ENCODE peak calls at places on chromosomes 2 and 18, in eight cellular contexts. M is neuronal stem cell; A is colonic mucosa; V is CD4-positive, alpha-beta T cell; W is HL-60; J is cardiac muscle cell; S is thoracic aorta; R is SJSA1. K is an unnamed sample.

GRCh38 chr2:60958800-60959199 is 58.7 kb upstream of the PEX13 start:
- DNase-seq in M (no peak), A (no peak), V (no peak), W (no peak), J (peak; percentile 34), S (no peak), R (peak; percentile 2), K (peak; percentile 39)

GRCh38 chr2:101619191-101619591 is 78.3 kb upstream of the MAP4K4 start:
- DNase-seq in M (no peak), A (peak; percentile 32), V (no peak), W (peak; percentile 66), J (peak; percentile 51), S (no peak), R (no peak), K (peak; percentile 26)

GRCh38 chr2:20645301-20645701 is 5.6 kb downstream of the HS1BP3 start:
- DNase-seq in M (no peak), A (no peak), V (no peak), W (no peak), J (no peak), S (no peak), R (no peak), K (no peak)

GRCh38 chr18:12460874-12461273 is 53.1 kb downstream of the PRELID3A start:
- DNase-seq in M (no peak), A (no peak), V (no peak), W (no peak), J (peak; percentile 81), S (no peak), R (no peak), K (no peak)

GRCh38 chr18:50989711-50990110 is 21.9 kb downstream of the ELAC1 start:
- DNase-seq in M (no peak), A (no peak), V (no peak), W (no peak), J (no peak), S (no peak), R (no peak), K (no peak)

GRCh38 chr2:67561411-67561965 is 164.4 kb downstream of the ETAA1 start:
- DNase-seq in M (no peak), A (no peak), V (no peak), W (no peak), J (peak; percentile 83), S (peak; percentile 5), R (peak; percentile 67), K (no peak)

GRCh38 chr18:58829263-58829662 is 35.4 kb upstream of the ZNF532 start:
- DNase-seq in M (no peak), A (no peak), V (no peak), W (no peak), J (no peak), S (no peak), R (no peak), K (no peak)

GRCh38 chr2:73885406-73885805 is 7.4 kb upstream of the ACTG2 start:
- DNase-seq in M (no peak), A (no peak), V (no peak), W (no peak), J (no peak), S (no peak), R (no peak), K (no peak)

GRCh38 chr2:158993721-158994587 is 25.5 kb downstream of the TANC1 start:
- DNase-seq in M (no peak), A (no peak), V (no peak), W (no peak), J (peak; percentile 35), S (no peak), R (no peak), K (no peak)

GRCh38 chr2:154639997-154640396 is 58.5 kb upstream of the KCNJ3 start:
- DNase-seq in M (no peak), A (no peak), V (no peak), W (no peak), J (no peak), S (no peak), R (no peak), K (no peak)

GRCh38 chr2:66362651-66363050 is 72.3 kb upstream of the MEIS1 start:
- DNase-seq in M (peak; percentile 83), A (no peak), V (no peak), W (no peak), J (no peak), S (no peak), R (no peak), K (no peak)

GRCh38 chr2:204664708-204665121 is 119.4 kb downstream of the PARD3B start:
- DNase-seq in M (no peak), A (no peak), V (no peak), W (no peak), J (peak; percentile 69), S (no peak), R (peak; percentile 93), K (no peak)

GRCh38 chr2:30110773-30111172 is 36.0 kb upstream of the YPEL5 start:
- DNase-seq in M (no peak), A (no peak), V (no peak), W (no peak), J (no peak), S (no peak), R (no peak), K (no peak)

GRCh38 chr18:68085251-68085650 is 568.7 kb upstream of the DSEL start:
- DNase-seq in M (no peak), A (no peak), V (no peak), W (no peak), J (no peak), S (no peak), R (no peak), K (no peak)

GRCh38 chr18:68083131-68083530 is 566.6 kb upstream of the DSEL start:
- DNase-seq in M (no peak), A (no peak), V (no peak), W (no peak), J (peak; percentile 64), S (no peak), R (no peak), K (peak; percentile 68)

DNA sequence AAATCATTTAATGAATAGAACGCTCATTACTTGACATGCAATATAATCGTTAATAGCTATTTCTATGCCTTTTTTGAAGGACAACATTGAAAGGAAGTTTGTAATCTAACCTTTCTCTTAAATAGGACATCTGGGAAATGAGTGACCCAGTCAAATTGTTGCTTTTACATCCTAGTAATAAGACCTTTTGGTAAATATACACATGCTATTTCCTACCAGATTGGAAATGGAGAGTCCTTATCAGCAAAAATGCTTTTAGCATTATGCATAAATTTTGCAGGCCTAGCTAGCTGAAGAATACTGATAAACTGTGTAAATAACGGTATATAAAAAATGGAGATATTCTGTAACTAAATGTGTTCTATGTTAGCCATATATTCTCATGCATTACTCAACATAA is 567.3 kb upstream of the DSEL start:
- DNase-seq in M (no peak), A (no peak), V (no peak), W (no peak), J (peak; percentile 27), S (no peak), R (no peak), K (no peak)
- H3K27ac ChIP-seq in M (no peak overlapping the region), A (no peak overlapping the region), V (no peak overlapping the region), W (no peak overlapping the region), J (no peak overlapping the region), S (no peak overlapping the region), R (no peak overlapping the region), K (no peak overlapping the region)

GRCh38 chr2:41720702-41721344 is 327.0 kb upstream of the PKDCC start:
- DNase-seq in M (no peak), A (no peak), V (no peak), W (no peak), J (peak; percentile 46), S (no peak), R (peak; percentile 71), K (no peak)

GRCh38 chr2:41718703-41719102 is 329.1 kb upstream of the PKDCC start:
- DNase-seq in M (no peak), A (no peak), V (no peak), W (peak; percentile 18), J (no peak), S (no peak), R (no peak), K (no peak)

GRCh38 chr2:41717883-41718282 is 329.9 kb upstream of the PKDCC start:
- DNase-seq in M (no peak), A (no peak), V (no peak), W (no peak), J (no peak), S (no peak), R (no peak), K (no peak)

GRCh38 chr2:41720298-41720697 is 327.5 kb upstream of the PKDCC start:
- DNase-seq in M (no peak), A (no peak), V (no peak), W (no peak), J (no peak), S (no peak), R (peak; percentile 39), K (no peak)

DNA sequence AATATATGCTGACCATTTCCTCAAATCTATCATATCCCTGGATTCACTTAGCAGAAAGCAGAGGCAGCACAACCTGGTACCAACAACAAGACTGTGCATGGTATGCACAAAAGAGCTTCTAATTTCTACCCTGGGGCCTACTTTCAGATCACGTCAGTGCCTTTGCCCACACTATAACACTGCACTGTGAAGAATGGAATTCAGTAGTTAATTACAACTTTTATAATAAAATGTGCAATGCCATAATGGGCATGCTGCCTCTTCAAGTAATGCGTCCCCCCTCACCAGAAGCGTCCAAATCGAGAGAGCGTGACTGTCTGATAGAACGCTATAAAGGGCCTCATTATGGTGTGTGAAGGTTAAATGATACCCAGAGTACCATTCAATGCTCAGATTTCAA is 328.1 kb upstream of the PKDCC start:
- DNase-seq in M (no peak), A (no peak), V (no peak), W (no peak), J (no peak), S (no peak), R (no peak), K (no peak)
- H3K27ac ChIP-seq in M (no peak overlapping the region), A (no peak overlapping the region), V (no peak overlapping the region), W (no peak overlapping the region), J (no peak overlapping the region), S (no peak overlapping the region), R (no peak overlapping the region), K (no peak overlapping the region)

DNA sequence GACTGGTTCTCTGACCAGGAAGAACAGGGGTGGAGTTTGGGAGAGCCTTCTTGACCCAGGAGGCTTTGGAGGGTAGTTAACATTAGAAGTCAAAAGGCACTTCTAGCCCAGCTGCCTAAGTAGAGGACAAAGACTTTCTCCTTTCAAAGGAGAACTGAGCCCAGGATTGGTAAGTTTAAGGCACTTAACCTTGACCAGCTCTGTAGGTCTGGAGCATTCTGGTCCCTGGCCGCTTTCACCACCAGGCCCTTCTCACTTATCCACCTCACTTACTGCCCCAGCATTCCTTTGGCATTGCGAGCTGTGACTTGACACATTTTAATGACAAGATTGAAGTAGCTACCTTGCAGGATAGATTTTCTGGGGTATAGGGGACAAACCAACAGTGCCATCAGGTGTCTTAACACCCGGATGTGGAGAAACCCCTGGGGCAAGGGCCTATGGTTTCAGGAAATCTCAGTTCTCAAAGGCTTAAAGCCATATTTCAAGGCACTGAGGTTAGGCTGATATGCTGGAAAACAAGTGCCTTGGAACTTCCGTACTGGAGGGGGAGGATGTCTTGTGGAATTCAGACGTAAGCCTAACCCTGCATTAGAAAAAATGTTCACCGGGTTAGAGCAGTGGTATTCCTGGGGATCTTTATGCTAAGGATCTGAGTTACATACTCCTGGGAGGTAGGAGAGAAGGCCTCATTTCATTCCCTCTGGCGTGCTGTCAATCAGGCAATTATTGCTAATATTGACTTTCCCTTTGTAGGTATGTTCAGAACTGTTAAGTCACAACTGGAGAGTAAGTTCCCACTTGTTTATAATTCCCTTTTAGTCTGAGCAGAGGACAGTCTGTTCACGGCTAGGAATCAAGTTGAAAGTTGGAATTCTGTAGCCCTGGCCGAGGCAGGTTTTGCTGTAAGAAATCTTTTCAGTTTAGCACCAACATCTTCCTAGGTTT is 4.3 kb downstream of the C2orf68 start:
- DNase-seq in M (no peak), A (no peak), V (no peak), W (no peak), J (no peak), S (no peak), R (no peak), K (no peak)
- H3K27ac ChIP-seq in M (no peak overlapping the region), A (no peak overlapping the region), V (no peak overlapping the region), W (no peak overlapping the region), J (peak overlapping the region; percentile 83), S (peak overlapping the region; percentile 85), R (no peak overlapping the region), K (no peak overlapping the region)

GRCh38 chr2:234137400-234138014 is 87.0 kb downstream of the SPP2 start:
- DNase-seq in M (no peak), A (no peak), V (no peak), W (no peak), J (peak; percentile 62), S (no peak), R (peak; percentile 91), K (no peak)
- H3K27ac ChIP-seq in M (no peak overlapping the region), A (no peak overlapping the region), V (no peak overlapping the region), W (no peak overlapping the region), J (no peak overlapping the region), S (no peak overlapping the region), R (peak overlapping the region; percentile 68), K (no peak overlapping the region)

K was measured in AG04450.